ENCODE peak calls at places on chromosomes 6 and 20, in six cellular contexts. One of them, this sample, is unnamed.

GRCh38 chr6:28944412-28945006 is 20.7 kb upstream of the TRIM27 start:
- DNase-seq in K562: peak; percentile 46
- DNase-seq in HepG2: peak; percentile 78
- DNase-seq in HL-60: peak; percentile 70
- DNase-seq in HCT116: no peak
- DNase-seq in A549: peak; percentile 79
- DNase-seq in this sample: peak; percentile 80

GRCh38 chr6:84284428-84285033 is 57.1 kb upstream of the CEP162 start:
- DNase-seq in K562: peak; percentile 18
- DNase-seq in HepG2: peak; percentile 3
- DNase-seq in HL-60: peak; percentile 2
- DNase-seq in HCT116: peak; percentile 10
- DNase-seq in A549: peak; percentile 30
- DNase-seq in this sample: peak; percentile 63

GRCh38 chr20:35146299-35146921 is 726 bp downstream of the EDEM2 start:
- DNase-seq in K562: peak; percentile 56
- DNase-seq in HepG2: peak; percentile 56
- DNase-seq in HL-60: no peak
- DNase-seq in HCT116: no peak
- DNase-seq in A549: no peak
- DNase-seq in this sample: peak; percentile 75

GRCh38 chr6:110999634-111000270 is 17.9 kb downstream of the RPF2 start:
- DNase-seq in K562: no peak
- DNase-seq in HepG2: peak; percentile 22
- DNase-seq in HL-60: no peak
- DNase-seq in HCT116: no peak
- DNase-seq in A549: peak; percentile 35
- DNase-seq in this sample: peak; percentile 16

GRCh38 chr20:46195264-46196038 is 77.3 kb downstream of the CD40 start:
- DNase-seq in K562: no peak
- DNase-seq in HepG2: no peak
- DNase-seq in HL-60: no peak
- DNase-seq in HCT116: no peak
- DNase-seq in A549: no peak
- DNase-seq in this sample: no peak

GRCh38 chr6:48474136-48474535 is 363.1 kb upstream of the PTCHD4 start:
- DNase-seq in K562: no peak
- DNase-seq in HepG2: no peak
- DNase-seq in HL-60: no peak
- DNase-seq in HCT116: no peak
- DNase-seq in A549: no peak
- DNase-seq in this sample: no peak

GRCh38 chr6:10465633-10466499 is 51.0 kb upstream of the TFAP2A start:
- DNase-seq in K562: peak; percentile 47
- DNase-seq in HepG2: peak; percentile 44
- DNase-seq in HL-60: peak; percentile 41
- DNase-seq in HCT116: peak; percentile 65
- DNase-seq in A549: peak; percentile 72
- DNase-seq in this sample: peak; percentile 93

GRCh38 chr6:125995972-125996580 is 9.7 kb downstream of the TRMT11 start:
- DNase-seq in K562: peak; percentile 72
- DNase-seq in HepG2: peak; percentile 72
- DNase-seq in HL-60: peak; percentile 67
- DNase-seq in HCT116: peak; percentile 41
- DNase-seq in A549: peak; percentile 63
- DNase-seq in this sample: peak; percentile 83

GRCh38 chr6:30743099-30744053 is 889 bp upstream of the FLOT1 start:
- DNase-seq in K562: peak; percentile 65
- DNase-seq in HepG2: no peak
- DNase-seq in HL-60: no peak
- DNase-seq in HCT116: no peak
- DNase-seq in A549: no peak
- DNase-seq in this sample: no peak

GRCh38 chr6:55758156-55758942 is 117.0 kb downstream of the BMP5 start:
- DNase-seq in K562: no peak
- DNase-seq in HepG2: peak; percentile 5
- DNase-seq in HL-60: no peak
- DNase-seq in HCT116: no peak
- DNase-seq in A549: peak; percentile 57
- DNase-seq in this sample: no peak

GRCh38 chr6:145036848-145037567 is 698.3 kb downstream of the EPM2A start:
- DNase-seq in K562: no peak
- DNase-seq in HepG2: no peak
- DNase-seq in HL-60: no peak
- DNase-seq in HCT116: no peak
- DNase-seq in A549: no peak
- DNase-seq in this sample: no peak

GRCh38 chr6:95496769-95497426 is 80.4 kb upstream of the MANEA start:
- DNase-seq in K562: no peak
- DNase-seq in HepG2: no peak
- DNase-seq in HL-60: no peak
- DNase-seq in HCT116: no peak
- DNase-seq in A549: no peak
- DNase-seq in this sample: no peak

GRCh38 chr20:40255368-40255767 is 433.7 kb downstream of the MAFB start:
- DNase-seq in K562: no peak
- DNase-seq in HepG2: no peak
- DNase-seq in HL-60: no peak
- DNase-seq in HCT116: no peak
- DNase-seq in A549: no peak
- DNase-seq in this sample: no peak

GRCh38 chr6:158661156-158661555 is 11.3 kb downstream of the SYTL3 start:
- DNase-seq in K562: no peak
- DNase-seq in HepG2: no peak
- DNase-seq in HL-60: no peak
- DNase-seq in HCT116: no peak
- DNase-seq in A549: no peak
- DNase-seq in this sample: peak; percentile 51

GRCh38 chr6:43469947-43470346 is 7.4 kb upstream of the TJAP1 start:
- DNase-seq in K562: no peak
- DNase-seq in HepG2: no peak
- DNase-seq in HL-60: no peak
- DNase-seq in HCT116: no peak
- DNase-seq in A549: no peak
- DNase-seq in this sample: no peak

GRCh38 chr20:52974155-52974554 is 2.0 kb downstream of the TSHZ2 start:
- DNase-seq in K562: no peak
- DNase-seq in HepG2: no peak
- DNase-seq in HL-60: no peak
- DNase-seq in HCT116: no peak
- DNase-seq in A549: no peak
- DNase-seq in this sample: no peak

GRCh38 chr6:373031-373430 is 18.5 kb upstream of the IRF4 start:
- DNase-seq in K562: no peak
- DNase-seq in HepG2: no peak
- DNase-seq in HL-60: no peak
- DNase-seq in HCT116: no peak
- DNase-seq in A549: no peak
- DNase-seq in this sample: no peak

GRCh38 chr20:53819973-53820451 is 226.4 kb upstream of the ZNF217 start:
- DNase-seq in K562: no peak
- DNase-seq in HepG2: no peak
- DNase-seq in HL-60: no peak
- DNase-seq in HCT116: no peak
- DNase-seq in A549: no peak
- DNase-seq in this sample: no peak

GRCh38 chr20:20824924-20825584 is 112.6 kb upstream of the RALGAPA2 start:
- DNase-seq in K562: peak; percentile 48
- DNase-seq in HepG2: peak; percentile 70
- DNase-seq in HL-60: peak; percentile 85
- DNase-seq in HCT116: no peak
- DNase-seq in A549: peak; percentile 53
- DNase-seq in this sample: peak; percentile 89

GRCh38 chr20:15930324-15931305 is 642.6 kb downstream of the KIF16B start:
- DNase-seq in K562: no peak
- DNase-seq in HepG2: peak; percentile 28
- DNase-seq in HL-60: no peak
- DNase-seq in HCT116: no peak
- DNase-seq in A549: peak; percentile 43
- DNase-seq in this sample: peak; percentile 69

GRCh38 chr6:80235647-80236046 is 129.2 kb downstream of the BCKDHB start:
- DNase-seq in K562: no peak
- DNase-seq in HepG2: no peak
- DNase-seq in HL-60: no peak
- DNase-seq in HCT116: no peak
- DNase-seq in A549: no peak
- DNase-seq in this sample: no peak

GRCh38 chr6:1416191-1416764 is 26.9 kb downstream of the FOXF2 start:
- DNase-seq in K562: no peak
- DNase-seq in HepG2: no peak
- DNase-seq in HL-60: no peak
- DNase-seq in HCT116: no peak
- DNase-seq in A549: no peak
- DNase-seq in this sample: peak; percentile 55

GRCh38 chr6:83430606-83431544 is at the start of gene ME1:
- DNase-seq in K562: peak; percentile 93
- DNase-seq in HepG2: no peak
- DNase-seq in HL-60: peak; percentile 85
- DNase-seq in HCT116: peak; percentile 38
- DNase-seq in A549: peak; percentile 90
- DNase-seq in this sample: peak; percentile 79

GRCh38 chr6:149043476-149044130 is 273.9 kb upstream of the TAB2 start:
- DNase-seq in K562: peak; percentile 68
- DNase-seq in HepG2: peak; percentile 36
- DNase-seq in HL-60: peak; percentile 53
- DNase-seq in HCT116: peak; percentile 45
- DNase-seq in A549: peak; percentile 66
- DNase-seq in this sample: peak; percentile 72

GRCh38 chr6:128483472-128484135 is 36.8 kb downstream of the PTPRK start:
- DNase-seq in K562: no peak
- DNase-seq in HepG2: no peak
- DNase-seq in HL-60: no peak
- DNase-seq in HCT116: no peak
- DNase-seq in A549: no peak
- DNase-seq in this sample: no peak

GRCh38 chr6:157269261-157269794 is 54.0 kb downstream of the TMEM242 start:
- DNase-seq in K562: no peak
- DNase-seq in HepG2: no peak
- DNase-seq in HL-60: no peak
- DNase-seq in HCT116: no peak
- DNase-seq in A549: no peak
- DNase-seq in this sample: no peak

GRCh38 chr6:169701218-169701952 is 444 bp downstream of the WDR27 start:
- DNase-seq in K562: peak; percentile 29
- DNase-seq in HepG2: no peak
- DNase-seq in HL-60: no peak
- DNase-seq in HCT116: no peak
- DNase-seq in A549: no peak
- DNase-seq in this sample: peak; percentile 52

GRCh38 chr20:20373046-20373706 is 5.3 kb downstream of the INSM1 start:
- DNase-seq in K562: no peak
- DNase-seq in HepG2: no peak
- DNase-seq in HL-60: no peak
- DNase-seq in HCT116: no peak
- DNase-seq in A549: no peak
- DNase-seq in this sample: no peak

GRCh38 chr6:6002809-6003333 is 3.9 kb downstream of the NRN1 start:
- DNase-seq in K562: no peak
- DNase-seq in HepG2: no peak
- DNase-seq in HL-60: no peak
- DNase-seq in HCT116: no peak
- DNase-seq in A549: no peak
- DNase-seq in this sample: no peak

GRCh38 chr6:157823001-157823522 is at the start of gene SNX9:
- DNase-seq in K562: peak; percentile 88
- DNase-seq in HepG2: peak; percentile 54
- DNase-seq in HL-60: peak; percentile 72
- DNase-seq in HCT116: peak; percentile 29
- DNase-seq in A549: peak; percentile 71
- DNase-seq in this sample: peak; percentile 87

DNA sequence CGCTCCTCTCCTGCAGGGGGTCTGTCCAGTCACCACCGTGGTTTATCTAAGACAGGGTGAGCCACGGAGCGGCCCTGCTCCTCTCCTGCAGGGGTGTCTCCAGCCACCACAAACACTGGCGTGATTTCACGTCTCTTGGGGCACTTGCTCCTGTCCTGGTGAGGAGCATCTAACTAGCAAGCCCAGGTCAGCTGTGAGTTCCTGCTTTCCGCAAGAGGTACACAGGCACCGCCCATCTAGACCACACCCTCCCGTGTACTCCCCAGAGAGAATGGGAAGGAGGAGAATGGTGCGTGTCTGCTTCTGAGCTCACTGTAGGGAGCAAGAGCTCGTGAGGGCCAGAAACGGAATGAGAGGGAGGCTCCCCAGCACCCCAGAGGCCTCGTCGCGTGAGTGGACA is 40.7 kb downstream of the DACT2 start:
- DNase-seq in K562: no peak
- DNase-seq in HepG2: no peak
- DNase-seq in HL-60: no peak
- DNase-seq in HCT116: no peak
- DNase-seq in A549: no peak
- DNase-seq in this sample: no peak
- TF ChIP-seq REST in K562: no peak
- TF ChIP-seq REST in HepG2: no peak
- TF ChIP-seq REST in HL-60: no peak
- TF ChIP-seq REST in HCT116: no peak
- TF ChIP-seq REST in A549: no peak
- TF ChIP-seq REST in this sample: no peak

DNA sequence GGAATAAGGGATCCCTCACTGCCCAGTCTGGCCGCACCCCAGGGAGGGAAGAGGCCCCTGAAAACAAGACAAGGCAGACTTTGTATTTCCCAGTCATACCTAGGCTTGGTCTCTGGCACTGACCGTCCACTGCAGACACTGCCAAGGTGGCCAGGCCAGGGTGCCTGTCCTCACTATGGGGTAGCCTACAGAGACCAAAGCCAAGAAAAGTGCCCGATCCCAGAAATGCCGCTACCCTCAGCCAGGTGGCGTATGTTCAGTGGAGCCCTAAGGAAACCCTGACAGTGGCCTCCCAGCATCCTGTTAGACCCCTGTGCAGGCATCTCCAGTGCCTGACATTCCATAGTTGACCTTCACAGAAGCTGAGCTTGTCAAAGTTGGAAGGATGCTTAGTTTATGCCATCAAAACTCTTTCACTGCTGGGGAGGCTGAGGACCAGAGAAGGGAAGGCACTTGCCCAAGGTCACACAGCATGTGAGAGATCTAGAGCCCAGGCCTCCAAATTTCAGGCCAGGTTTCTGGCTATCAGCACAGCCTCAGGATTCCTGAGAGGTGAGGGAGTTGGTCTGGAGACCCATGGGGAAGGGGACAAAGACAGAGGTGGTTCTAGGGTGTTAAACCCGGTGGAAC is 2.5 kb downstream of the SCRT2 start:
- DNase-seq in K562: peak; percentile 21
- DNase-seq in HepG2: no peak
- DNase-seq in HL-60: no peak
- DNase-seq in HCT116: no peak
- DNase-seq in A549: peak; percentile 47
- DNase-seq in this sample: peak; percentile 73
- TF ChIP-seq CTCF in K562: peak; percentile 36
- TF ChIP-seq CTCF in HepG2: peak; percentile 38
- TF ChIP-seq CTCF in HL-60: no peak
- TF ChIP-seq CTCF in HCT116: peak; percentile 64
- TF ChIP-seq CTCF in A549: peak; percentile 25
- TF ChIP-seq CTCF in this sample: peak; percentile 75

GRCh38 chr6:68031054-68031453 is 604.0 kb upstream of the ADGRB3 start:
- DNase-seq in K562: no peak
- DNase-seq in HepG2: no peak
- DNase-seq in HL-60: no peak
- DNase-seq in HCT116: no peak
- DNase-seq in A549: no peak
- DNase-seq in this sample: no peak
- TF ChIP-seq REST in K562: no peak
- TF ChIP-seq REST in HepG2: no peak
- TF ChIP-seq REST in HL-60: no peak
- TF ChIP-seq REST in HCT116: no peak
- TF ChIP-seq REST in A549: no peak
- TF ChIP-seq REST in this sample: no peak

GRCh38 chr6:118263929-118264486 is 284.1 kb upstream of the PLN start:
- DNase-seq in K562: no peak
- DNase-seq in HepG2: peak; percentile 30
- DNase-seq in HL-60: no peak
- DNase-seq in HCT116: peak; percentile 15
- DNase-seq in A549: peak; percentile 5
- DNase-seq in this sample: peak; percentile 76
- TF ChIP-seq CTCF in K562: peak; percentile 38
- TF ChIP-seq CTCF in HepG2: peak; percentile 44
- TF ChIP-seq CTCF in HL-60: no peak
- TF ChIP-seq CTCF in HCT116: peak; percentile 16
- TF ChIP-seq CTCF in A549: no peak
- TF ChIP-seq CTCF in this sample: peak; percentile 71